ENCODE peak calls at places on chromosomes 2 and 18, in six cellular contexts. One of them, this sample, is unnamed.

GRCh38 chr18:45175505-45175904 is 439.8 kb upstream of the SLC14A2 start:
- DNase-seq in fibroblast of lung: no peak
- DNase-seq in PC-9: no peak
- DNase-seq in left ventricle myocardium inferior: no peak
- DNase-seq in ovary: no peak
- DNase-seq in gastrocnemius medialis: no peak
- DNase-seq in this sample: no peak

GRCh38 chr2:224284134-224284946 is 117.6 kb downstream of the FAM124B start:
- DNase-seq in PC-9: peak; percentile 48
- DNase-seq in left ventricle myocardium inferior: no peak
- DNase-seq in gastrocnemius medialis: no peak
- DNase-seq in ovary: no peak
- DNase-seq in fibroblast of lung: peak; percentile 54
- DNase-seq in this sample: no peak

GRCh38 chr2:127072970-127073369 is 34.0 kb downstream of the BIN1 start:
- DNase-seq in fibroblast of lung: no peak
- DNase-seq in PC-9: no peak
- DNase-seq in ovary: no peak
- DNase-seq in gastrocnemius medialis: no peak
- DNase-seq in left ventricle myocardium inferior: no peak
- DNase-seq in this sample: no peak

GRCh38 chr2:149598014-149598395 is 10.4 kb upstream of the MMADHC start:
- DNase-seq in left ventricle myocardium inferior: no peak
- DNase-seq in ovary: no peak
- DNase-seq in fibroblast of lung: no peak
- DNase-seq in gastrocnemius medialis: no peak
- DNase-seq in PC-9: no peak
- DNase-seq in this sample: no peak

GRCh38 chr2:7777668-7778067 is 860.5 kb downstream of the RNF144A start:
- DNase-seq in PC-9: no peak
- DNase-seq in left ventricle myocardium inferior: no peak
- DNase-seq in gastrocnemius medialis: no peak
- DNase-seq in fibroblast of lung: no peak
- DNase-seq in ovary: no peak
- DNase-seq in this sample: no peak

GRCh38 chr2:82675186-82675585 is 1783.9 kb downstream of the SUCLG1 start:
- DNase-seq in fibroblast of lung: peak; percentile 43
- DNase-seq in PC-9: no peak
- DNase-seq in ovary: no peak
- DNase-seq in gastrocnemius medialis: no peak
- DNase-seq in left ventricle myocardium inferior: no peak
- DNase-seq in this sample: no peak

GRCh38 chr2:144711546-144712276 is 191.8 kb upstream of the ZEB2 start:
- DNase-seq in fibroblast of lung: no peak
- DNase-seq in PC-9: no peak
- DNase-seq in left ventricle myocardium inferior: no peak
- DNase-seq in gastrocnemius medialis: no peak
- DNase-seq in ovary: no peak
- DNase-seq in this sample: no peak

GRCh38 chr2:144358531-144358930 is 161.4 kb downstream of the ZEB2 start:
- DNase-seq in PC-9: no peak
- DNase-seq in gastrocnemius medialis: no peak
- DNase-seq in left ventricle myocardium inferior: no peak
- DNase-seq in fibroblast of lung: no peak
- DNase-seq in ovary: no peak
- DNase-seq in this sample: no peak

GRCh38 chr18:13465476-13465875 is 246.9 kb downstream of the LDLRAD4 start:
- DNase-seq in ovary: no peak
- DNase-seq in PC-9: no peak
- DNase-seq in left ventricle myocardium inferior: no peak
- DNase-seq in fibroblast of lung: no peak
- DNase-seq in gastrocnemius medialis: no peak
- DNase-seq in this sample: peak; percentile 43

GRCh38 chr18:13462686-13463085 is 244.1 kb downstream of the LDLRAD4 start:
- DNase-seq in fibroblast of lung: no peak
- DNase-seq in ovary: no peak
- DNase-seq in PC-9: no peak
- DNase-seq in gastrocnemius medialis: no peak
- DNase-seq in left ventricle myocardium inferior: no peak
- DNase-seq in this sample: no peak

GRCh38 chr18:13464432-13465125 is 246.0 kb downstream of the LDLRAD4 start:
- DNase-seq in left ventricle myocardium inferior: peak; percentile 48
- DNase-seq in fibroblast of lung: no peak
- DNase-seq in PC-9: no peak
- DNase-seq in gastrocnemius medialis: peak; percentile 23
- DNase-seq in ovary: no peak
- DNase-seq in this sample: peak; percentile 77

GRCh38 chr18:13463526-13463925 is 245.0 kb downstream of the LDLRAD4 start:
- DNase-seq in ovary: no peak
- DNase-seq in left ventricle myocardium inferior: no peak
- DNase-seq in PC-9: no peak
- DNase-seq in gastrocnemius medialis: no peak
- DNase-seq in fibroblast of lung: no peak
- DNase-seq in this sample: no peak

GRCh38 chr18:13465126-13465446 is 246.5 kb downstream of the LDLRAD4 start:
- DNase-seq in left ventricle myocardium inferior: no peak
- DNase-seq in fibroblast of lung: no peak
- DNase-seq in PC-9: no peak
- DNase-seq in gastrocnemius medialis: no peak
- DNase-seq in ovary: no peak
- DNase-seq in this sample: no peak
- H3K27ac ChIP-seq in left ventricle myocardium inferior: peak overlapping the region; percentile 80
- H3K27ac ChIP-seq in fibroblast of lung: no peak overlapping the region
- H3K27ac ChIP-seq in PC-9: no peak overlapping the region
- H3K27ac ChIP-seq in gastrocnemius medialis: peak overlapping the region; percentile 39
- H3K27ac ChIP-seq in ovary: no peak overlapping the region
- H3K27ac ChIP-seq in this sample: no peak overlapping the region

DNA sequence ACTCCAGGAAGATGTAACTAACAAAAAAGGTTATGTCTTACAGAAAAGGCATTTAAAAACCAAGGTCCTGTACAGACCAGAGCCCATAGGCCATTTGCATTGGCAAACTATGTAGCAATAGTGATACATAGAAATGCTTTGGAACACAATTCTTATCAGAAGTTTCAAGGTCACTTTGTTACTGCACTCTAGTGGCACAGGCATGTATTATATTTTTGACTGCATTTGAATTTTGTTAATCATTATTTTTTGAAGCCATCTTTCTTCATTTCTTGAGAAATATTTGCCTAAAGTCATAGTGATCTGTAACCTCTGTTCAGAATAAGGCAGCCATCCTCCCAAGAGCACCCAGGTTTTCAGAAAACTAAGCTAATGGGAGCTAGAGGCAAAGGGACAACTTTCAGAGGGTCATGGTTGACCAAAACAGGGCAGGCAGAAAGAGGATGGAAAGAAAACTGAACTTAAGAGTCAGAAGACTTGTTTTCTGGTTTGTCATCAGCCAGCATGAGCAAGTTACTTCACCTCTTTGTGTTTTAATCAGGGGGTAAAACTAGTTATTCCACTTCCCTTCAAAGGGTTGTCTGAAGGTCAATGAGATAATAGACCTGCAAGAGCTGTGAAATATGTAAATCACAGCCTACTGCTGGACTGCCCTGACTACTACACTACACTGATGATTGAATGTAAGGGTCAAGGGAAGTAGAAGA is 41.5 kb downstream of the SLC38A11 start:
- DNase-seq in left ventricle myocardium inferior: no peak
- DNase-seq in gastrocnemius medialis: no peak
- DNase-seq in PC-9: peak; percentile 88
- DNase-seq in ovary: no peak
- DNase-seq in fibroblast of lung: peak; percentile 34
- DNase-seq in this sample: no peak
- TF ChIP-seq CTCF in left ventricle myocardium inferior: peak; percentile 55
- TF ChIP-seq CTCF in gastrocnemius medialis: peak; percentile 28
- TF ChIP-seq CTCF in PC-9: no peak
- TF ChIP-seq CTCF in ovary: no peak
- TF ChIP-seq CTCF in fibroblast of lung: peak; percentile 14
- TF ChIP-seq CTCF in this sample: peak; percentile 52

DNA sequence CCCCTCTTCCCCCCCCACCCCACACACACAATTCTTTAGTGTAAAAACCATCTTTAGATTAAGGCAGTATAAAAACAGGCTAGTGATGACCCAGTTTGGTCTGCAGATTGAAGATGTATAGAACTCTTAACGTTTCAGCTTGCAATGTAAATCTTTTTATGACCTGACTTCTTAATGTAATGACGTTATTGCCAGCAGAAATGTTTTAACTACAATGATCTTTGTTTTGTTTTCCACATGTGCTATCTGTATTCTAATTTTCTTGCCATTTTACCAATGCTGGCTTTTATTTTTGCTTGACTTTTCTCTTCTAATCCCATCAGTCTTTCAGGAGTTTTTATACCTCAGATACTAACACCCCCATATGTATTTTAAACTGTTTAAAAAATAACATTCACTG is 25.2 kb downstream of the AGFG1 start:
- DNase-seq in ovary: no peak
- DNase-seq in fibroblast of lung: no peak
- DNase-seq in gastrocnemius medialis: no peak
- DNase-seq in PC-9: no peak
- DNase-seq in left ventricle myocardium inferior: no peak
- DNase-seq in this sample: no peak
- H3K4me1 ChIP-seq in ovary: peaks cover 2% of the 10 kb centered on the region
- H3K4me1 ChIP-seq in fibroblast of lung: no peaks in the 10 kb centered on the region
- H3K4me1 ChIP-seq in gastrocnemius medialis: peaks cover 8% of the 10 kb centered on the region
- H3K4me1 ChIP-seq in PC-9: peaks cover 10% of the 10 kb centered on the region
- H3K4me1 ChIP-seq in left ventricle myocardium inferior: peaks cover 32% of the 10 kb centered on the region
- H3K4me1 ChIP-seq in this sample: no peaks in the 10 kb centered on the region

GRCh38 chr2:36329746-36330145 is 25.8 kb upstream of the CRIM1 start:
- DNase-seq in ovary: no peak
- DNase-seq in PC-9: peak; percentile 94
- DNase-seq in left ventricle myocardium inferior: no peak
- DNase-seq in gastrocnemius medialis: no peak
- DNase-seq in fibroblast of lung: peak; percentile 23
- DNase-seq in this sample: no peak

GRCh38 chr2:36322108-36322507 is 33.5 kb upstream of the CRIM1 start:
- DNase-seq in ovary: no peak
- DNase-seq in PC-9: no peak
- DNase-seq in fibroblast of lung: peak; percentile 68
- DNase-seq in gastrocnemius medialis: no peak
- DNase-seq in left ventricle myocardium inferior: no peak
- DNase-seq in this sample: no peak

GRCh38 chr2:36329251-36329650 is 26.3 kb upstream of the CRIM1 start:
- DNase-seq in PC-9: no peak
- DNase-seq in fibroblast of lung: peak; percentile 23
- DNase-seq in ovary: no peak
- DNase-seq in left ventricle myocardium inferior: no peak
- DNase-seq in gastrocnemius medialis: no peak
- DNase-seq in this sample: no peak

GRCh38 chr2:36330456-36331395 is 24.9 kb upstream of the CRIM1 start:
- DNase-seq in ovary: no peak
- DNase-seq in fibroblast of lung: peak; percentile 17
- DNase-seq in gastrocnemius medialis: no peak
- DNase-seq in PC-9: peak; percentile 86
- DNase-seq in left ventricle myocardium inferior: no peak
- DNase-seq in this sample: no peak

GRCh38 chr2:36326286-36326685 is 29.3 kb upstream of the CRIM1 start:
- DNase-seq in fibroblast of lung: no peak
- DNase-seq in ovary: no peak
- DNase-seq in left ventricle myocardium inferior: no peak
- DNase-seq in gastrocnemius medialis: no peak
- DNase-seq in PC-9: no peak
- DNase-seq in this sample: no peak
- H3K27ac ChIP-seq in fibroblast of lung: no peak overlapping the region
- H3K27ac ChIP-seq in ovary: no peak overlapping the region
- H3K27ac ChIP-seq in left ventricle myocardium inferior: no peak overlapping the region
- H3K27ac ChIP-seq in gastrocnemius medialis: no peak overlapping the region
- H3K27ac ChIP-seq in PC-9: no peak overlapping the region
- H3K27ac ChIP-seq in this sample: no peak overlapping the region

GRCh38 chr2:99840831-99841230 is 301.6 kb downstream of the AFF3 start:
- DNase-seq in left ventricle myocardium inferior: no peak
- DNase-seq in fibroblast of lung: no peak
- DNase-seq in ovary: no peak
- DNase-seq in PC-9: no peak
- DNase-seq in gastrocnemius medialis: no peak
- DNase-seq in this sample: no peak
- TF ChIP-seq CTCF in left ventricle myocardium inferior: no peak
- TF ChIP-seq CTCF in fibroblast of lung: no peak
- TF ChIP-seq CTCF in ovary: no peak
- TF ChIP-seq CTCF in PC-9: no peak
- TF ChIP-seq CTCF in gastrocnemius medialis: no peak
- TF ChIP-seq CTCF in this sample: no peak

DNA sequence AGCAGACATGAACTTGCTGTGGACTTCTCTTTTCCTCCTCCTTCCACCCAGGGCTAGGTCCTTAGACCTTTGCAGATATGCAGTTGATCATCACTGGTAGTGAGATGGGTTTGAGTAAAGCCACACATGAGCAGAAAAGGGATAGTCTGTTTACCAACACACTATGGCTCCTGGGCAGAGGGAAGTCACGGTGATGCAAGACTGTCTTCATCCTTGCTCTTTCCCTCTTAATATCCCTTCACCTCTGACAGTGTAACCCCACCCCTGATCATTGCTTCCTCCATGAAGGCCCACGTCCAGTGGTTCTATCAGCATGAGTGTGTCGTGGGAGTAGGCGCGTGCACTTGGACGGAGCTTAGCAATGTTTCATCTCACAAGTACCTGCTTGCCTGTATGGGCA is 188.7 kb downstream of the SMAD7 start:
- DNase-seq in left ventricle myocardium inferior: no peak
- DNase-seq in ovary: no peak
- DNase-seq in PC-9: no peak
- DNase-seq in fibroblast of lung: no peak
- DNase-seq in gastrocnemius medialis: no peak
- DNase-seq in this sample: no peak
- H3K4me1 ChIP-seq in left ventricle myocardium inferior: peaks cover 73% of the 10 kb centered on the region
- H3K4me1 ChIP-seq in ovary: no peaks in the 10 kb centered on the region
- H3K4me1 ChIP-seq in PC-9: no peaks in the 10 kb centered on the region
- H3K4me1 ChIP-seq in fibroblast of lung: peaks cover 2% of the 10 kb centered on the region
- H3K4me1 ChIP-seq in gastrocnemius medialis: peaks cover 42% of the 10 kb centered on the region
- H3K4me1 ChIP-seq in this sample: no peaks in the 10 kb centered on the region

DNA sequence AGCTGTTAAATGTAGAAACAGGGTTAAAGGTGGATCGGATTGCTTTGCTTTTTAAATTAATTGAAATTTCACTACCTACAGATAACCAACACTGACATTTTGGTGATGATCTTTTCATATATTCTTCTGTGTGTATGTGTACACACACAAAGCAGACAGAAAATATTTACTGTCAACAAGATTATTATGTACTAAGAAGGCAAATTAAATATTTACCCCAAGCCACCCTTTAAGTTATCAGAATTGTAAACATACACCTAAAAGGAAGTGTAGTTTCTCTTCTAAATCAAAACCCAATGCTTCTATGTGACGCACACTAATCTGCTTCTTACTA is 98.7 kb downstream of the GAREM1 start:
- DNase-seq in left ventricle myocardium inferior: no peak
- DNase-seq in PC-9: peak; percentile 42
- DNase-seq in ovary: no peak
- DNase-seq in fibroblast of lung: no peak
- DNase-seq in gastrocnemius medialis: no peak
- DNase-seq in this sample: no peak
- H3K27ac ChIP-seq in left ventricle myocardium inferior: no peak overlapping the region
- H3K27ac ChIP-seq in PC-9: peak overlapping the region; percentile 97
- H3K27ac ChIP-seq in ovary: no peak overlapping the region
- H3K27ac ChIP-seq in fibroblast of lung: no peak overlapping the region
- H3K27ac ChIP-seq in gastrocnemius medialis: no peak overlapping the region
- H3K27ac ChIP-seq in this sample: no peak overlapping the region